ENCODE peak calls at places on chromosomes 13 and 19, in five cellular contexts. E, I, L, P and D are unnamed samples. For H3K36me3, the result is how much of the 10 kb centered on the place peaks cover.

GRCh38 chr13:45194081-45194939 is 6.5 kb downstream of the KCTD4 start:
- DNase-seq in E (no peak), I (no peak), L (no peak), P (no peak), D (peak)

GRCh38 chr19:23787106-23787505 is 28.4 kb upstream of the ZNF681 start:
- DNase-seq in E (no peak), I (peak), L (peak), P (no peak), D (no peak)

GRCh38 chr13:32261567-32261966 is 53.6 kb downstream of the ZAR1L start:
- DNase-seq in E (peak), I (peak), L (peak), P (no peak), D (no peak)

GRCh38 chr13:44465318-44465717 is 91.7 kb downstream of the SERP2 start:
- DNase-seq in E (no peak), I (no peak), L (peak), P (no peak), D (no peak)

GRCh38 chr13:109426690-109426990 is 359.7 kb downstream of the IRS2 start:
- DNase-seq in E (no peak), I (no peak), L (no peak), P (no peak), D (no peak)

GRCh38 chr13:25688524-25688923 is 316.8 kb downstream of the ATP8A2 start:
- DNase-seq in E (no peak), I (peak), L (no peak), P (no peak), D (no peak)

GRCh38 chr13:42401376-42401775 is 129.4 kb downstream of the AKAP11 start:
- DNase-seq in E (peak), I (no peak), L (no peak), P (no peak), D (no peak)

GRCh38 chr13:22357132-22357531 is 686.3 kb downstream of the FGF9 start:
- DNase-seq in E (no peak), I (no peak), L (no peak), P (no peak), D (no peak)

GRCh38 chr13:110334256-110334655 is 27.2 kb downstream of the COL4A2 start:
- DNase-seq in E (no peak), I (no peak), L (no peak), P (no peak), D (no peak)

GRCh38 chr13:31050486-31051400 is 111.0 kb downstream of the HSPH1 start:
- DNase-seq in E (no peak), I (no peak), L (peak), P (no peak), D (peak)

GRCh38 chr13:30705672-30706071 is 29.7 kb upstream of the ALOX5AP start:
- DNase-seq in E (no peak), I (no peak), L (peak), P (no peak), D (no peak)

GRCh38 chr19:58229255-58229639 is 533 bp downstream of the ZNF544 start:
- DNase-seq in E (peak), I (no peak), L (peak), P (peak), D (peak)

GRCh38 chr19:44260343-44260681 is 626 bp downstream of the ZNF233 start:
- DNase-seq in E (no peak), I (peak), L (no peak), P (no peak), D (peak)

GRCh38 chr13:101453784-101454201 is 1.3 kb downstream of the ITGBL1 start:
- DNase-seq in E (no peak), I (no peak), L (peak), P (no peak), D (no peak)

GRCh38 chr13:35630551-35631275 is 154.2 kb upstream of the MAB21L1 start:
- DNase-seq in E (peak), I (no peak), L (peak), P (no peak), D (peak)

GRCh38 chr19:2852598-2852997 is 11.3 kb downstream of the ZNF555 start:
- DNase-seq in E (peak), I (no peak), L (no peak), P (no peak), D (no peak)

GRCh38 chr19:2850256-2850925 is 9.1 kb downstream of the ZNF555 start:
- DNase-seq in E (peak), I (no peak), L (no peak), P (no peak), D (no peak)

GRCh38 chr19:2854849-2855248 is 12.3 kb upstream of the ZNF556 start:
- DNase-seq in E (no peak), I (no peak), L (no peak), P (no peak), D (no peak)

GRCh38 chr19:2856457-2857055 is 10.6 kb upstream of the ZNF556 start:
- DNase-seq in E (no peak), I (no peak), L (no peak), P (peak), D (no peak)

GRCh38 chr19:2853015-2853606 is 11.8 kb downstream of the ZNF555 start:
- DNase-seq in E (peak), I (no peak), L (no peak), P (no peak), D (no peak)
- H3K36me3 ChIP-seq in E (under half), I (under half), L (half or more), P (half or more), D (under half)

DNA sequence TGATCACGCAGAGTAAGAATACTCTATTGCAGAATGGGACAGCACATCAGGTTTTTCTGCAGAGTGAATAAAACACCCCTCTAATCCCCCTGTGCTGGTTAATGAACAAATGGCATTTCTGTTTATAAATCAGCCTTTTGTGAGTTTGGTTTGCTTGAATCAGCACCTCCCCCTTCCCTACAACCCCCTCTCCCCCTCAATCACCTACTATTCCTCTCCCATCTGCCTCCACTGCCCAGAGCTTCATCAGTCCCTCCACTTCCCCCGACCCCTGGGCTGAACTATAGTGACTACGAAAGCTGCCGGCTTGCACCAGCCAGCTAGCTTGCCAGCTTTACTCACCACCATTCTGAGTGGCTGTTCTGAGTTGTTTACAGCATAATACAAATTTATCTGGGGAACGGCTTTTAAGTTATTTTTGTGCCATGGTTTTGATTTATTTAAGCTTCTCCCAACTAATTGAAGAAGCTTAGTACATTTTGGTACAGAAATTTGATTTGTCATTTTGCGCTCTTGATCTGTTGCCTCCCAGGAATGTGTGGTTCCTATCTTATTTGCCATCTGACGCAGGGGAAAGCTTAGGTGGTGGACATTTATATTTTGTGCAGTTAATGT is 41.8 kb upstream of the WDFY2 start:
- DNase-seq in E (no peak), I (no peak), L (no peak), P (no peak), D (peak)
- H3K9ac ChIP-seq in E (no peak), I (no peak), L (no peak), P (no peak), D (no peak)

GRCh38 chr19:2425622-2426581 is 1.5 kb downstream of the TIMM13 start:
- DNase-seq in E (no peak), I (no peak), L (no peak), P (no peak), D (no peak)
- H3K4me3 ChIP-seq in E (peak), I (peak), L (peak), P (peak), D (peak)

DNA sequence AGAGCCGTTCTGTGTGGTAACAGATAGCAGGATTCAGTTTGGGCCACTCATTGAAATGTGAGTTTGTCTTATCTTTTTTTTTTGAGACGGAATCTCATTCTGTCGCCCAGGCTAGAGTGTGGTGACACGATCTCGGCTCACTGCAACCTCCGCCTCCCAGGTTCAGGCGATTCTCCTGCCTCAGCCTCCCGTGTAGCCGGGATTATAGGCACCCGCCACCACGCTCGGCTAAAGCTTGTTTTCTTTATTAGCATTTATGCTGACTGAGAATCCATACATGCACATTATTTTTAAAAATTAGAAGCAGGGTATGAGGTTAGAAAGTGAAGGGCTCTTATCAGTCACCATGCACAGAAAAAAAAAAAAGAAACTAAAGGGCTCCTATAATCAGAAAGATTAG is 11.6 kb downstream of the AP1M1 start:
- DNase-seq in E (no peak), I (no peak), L (no peak), P (no peak), D (no peak)
- H3K36me3 ChIP-seq in E (under half), I (under half), L (under half), P (half or more), D (under half)

DNA sequence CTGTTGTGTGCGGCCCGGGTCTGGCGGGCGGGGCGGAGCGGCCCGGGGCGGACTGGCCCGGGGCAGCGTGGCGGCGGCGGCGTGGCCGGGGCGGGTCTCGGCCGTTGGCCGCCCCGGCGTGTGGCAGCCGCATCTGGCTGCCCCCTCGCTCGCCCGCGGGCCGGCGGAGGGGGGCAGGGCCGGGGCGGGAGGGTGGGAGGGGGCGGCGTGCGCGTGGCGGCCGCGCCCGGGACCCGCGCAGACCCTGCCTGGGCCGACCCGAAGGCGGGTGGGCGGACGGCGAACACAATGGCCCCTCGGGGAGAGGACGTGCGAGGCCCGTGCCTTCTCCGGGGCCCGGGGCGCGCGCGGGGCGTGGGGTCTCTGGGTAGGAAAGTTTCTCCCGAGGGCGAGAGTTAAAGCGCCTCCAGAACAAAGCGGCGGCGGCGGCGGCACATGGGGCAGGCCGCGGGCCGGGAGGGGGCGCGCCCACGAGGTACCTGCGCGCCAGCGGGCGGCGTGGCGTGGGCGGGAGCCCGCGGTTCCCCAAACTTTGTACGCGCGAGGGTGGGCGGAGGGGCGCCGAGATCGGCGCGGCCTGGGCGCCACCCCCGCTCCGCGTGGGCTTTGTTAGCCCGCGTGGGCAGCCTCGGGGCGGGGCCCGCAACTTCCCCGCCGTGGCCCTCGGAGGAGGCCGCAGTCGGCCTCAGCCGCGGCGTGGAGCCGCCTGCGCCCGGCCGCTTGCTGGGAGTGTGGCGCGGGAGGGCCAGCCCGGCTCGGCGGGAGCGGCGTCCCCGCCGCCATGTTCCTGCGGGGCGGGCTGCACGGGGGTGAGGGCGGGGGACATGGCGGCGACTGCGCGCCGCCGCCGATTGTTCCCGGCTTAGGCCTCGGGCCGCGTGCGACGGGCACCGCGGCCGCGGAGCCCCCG is 764 bp downstream of the MIR17HG start:
- DNase-seq in E (no peak), I (peak), L (no peak), P (peak), D (peak)
- H3K9ac ChIP-seq in E (peak), I (peak), L (peak), P (peak), D (peak)

DNA sequence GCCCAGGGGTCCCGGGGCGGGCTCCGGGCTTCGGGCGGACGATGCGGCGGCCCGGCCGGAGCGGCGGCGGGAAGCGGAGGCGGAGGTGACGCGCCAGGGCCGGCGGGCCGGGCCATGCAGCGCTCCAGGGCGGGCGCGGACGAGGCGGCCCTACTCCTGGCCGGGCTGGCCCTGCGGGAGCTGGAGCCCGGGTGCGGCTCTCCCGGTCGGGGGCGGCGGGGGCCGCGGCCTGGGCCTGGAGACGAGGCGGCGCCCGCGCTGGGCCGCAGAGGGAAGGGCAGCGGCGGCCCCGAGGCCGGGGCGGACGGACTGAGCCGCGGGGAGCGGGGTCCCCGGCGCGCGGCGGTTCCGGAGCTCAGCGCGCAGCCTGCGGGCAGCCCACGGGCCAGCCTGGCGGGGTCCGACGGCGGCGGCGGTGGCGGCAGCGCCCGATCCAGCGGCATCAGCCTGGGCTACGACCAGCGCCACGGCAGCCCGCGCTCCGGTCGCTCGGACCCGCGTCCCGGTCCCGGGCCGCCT is 362 bp downstream of the WTIP start:
- DNase-seq in E (no peak), I (no peak), L (peak), P (no peak), D (no peak)
- H3K4me3 ChIP-seq in E (no peak), I (peak), L (peak), P (no peak), D (peak)